ENCODE peak calls at places on chromosomes 7 and 10, in seven cellular contexts. O is SK-N-SH, J is H1, H is GM12878, W is K562, P is HepG2, T is GM12892. K is an unnamed sample.

GRCh38 chr7:121187222-121187621 is 141.6 kb upstream of the WNT16 start:
- DNase-seq in O (no peak), J (no peak), H (peak; percentile 36), W (no peak), P (no peak), T (no peak), K (no peak)

GRCh38 chr7:136138991-136139390 is 161.8 kb upstream of the MTPN start:
- DNase-seq in O (no peak), J (no peak), H (no peak), W (no peak), P (no peak), T (no peak), K (no peak)

GRCh38 chr10:111598433-111599059 is 521.7 kb downstream of the ADRA2A start:
- DNase-seq in O (peak; percentile 58), J (peak; percentile 68), H (peak; percentile 3), W (peak; percentile 26), P (peak; percentile 53), T (peak; percentile 1), K (peak; percentile 14)

GRCh38 chr7:104979167-104979841 is 34.7 kb upstream of the KMT2E start:
- DNase-seq in O (no peak), J (peak; percentile 54), H (no peak), W (no peak), P (no peak), T (no peak), K (no peak)

GRCh38 chr10:119865699-119866240 is 6.9 kb downstream of the MCMBP start:
- DNase-seq in O (no peak), J (no peak), H (no peak), W (no peak), P (no peak), T (no peak), K (no peak)

GRCh38 chr10:15046626-15047025 is 2.9 kb downstream of the OLAH start:
- DNase-seq in O (no peak), J (no peak), H (no peak), W (no peak), P (no peak), T (no peak), K (no peak)

GRCh38 chr10:77144664-77145063 is 492.9 kb downstream of the KCNMA1 start:
- DNase-seq in O (no peak), J (no peak), H (no peak), W (no peak), P (no peak), T (no peak), K (no peak)

GRCh38 chr10:18949391-18949790 is 99.2 kb upstream of the MALRD1 start:
- DNase-seq in O (no peak), J (no peak), H (no peak), W (no peak), P (no peak), T (no peak), K (no peak)

GRCh38 chr10:99628923-99629624 is 8.8 kb upstream of the SLC25A28 start:
- DNase-seq in O (no peak), J (no peak), H (no peak), W (no peak), P (no peak), T (no peak), K (no peak)

GRCh38 chr7:7237201-7237977 is 55.0 kb downstream of the C1GALT1 start:
- DNase-seq in O (no peak), J (no peak), H (no peak), W (no peak), P (no peak), T (no peak), K (no peak)

GRCh38 chr10:112461029-112461887 is 14.2 kb downstream of the VTI1A start:
- DNase-seq in O (no peak), J (no peak), H (no peak), W (peak; percentile 11), P (no peak), T (no peak), K (no peak)

GRCh38 chr7:45670227-45670626 is 96.1 kb downstream of the ADCY1 start:
- DNase-seq in O (no peak), J (peak; percentile 13), H (no peak), W (no peak), P (no peak), T (no peak), K (no peak)

GRCh38 chr10:107561136-107561650 is 396.7 kb upstream of the SORCS1 start:
- DNase-seq in O (no peak), J (no peak), H (no peak), W (no peak), P (no peak), T (no peak), K (no peak)

GRCh38 chr7:90180011-90180585 is 25.8 kb downstream of the STEAP1 start:
- DNase-seq in O (no peak), J (no peak), H (peak; percentile 37), W (no peak), P (peak; percentile 35), T (no peak), K (no peak)

DNA sequence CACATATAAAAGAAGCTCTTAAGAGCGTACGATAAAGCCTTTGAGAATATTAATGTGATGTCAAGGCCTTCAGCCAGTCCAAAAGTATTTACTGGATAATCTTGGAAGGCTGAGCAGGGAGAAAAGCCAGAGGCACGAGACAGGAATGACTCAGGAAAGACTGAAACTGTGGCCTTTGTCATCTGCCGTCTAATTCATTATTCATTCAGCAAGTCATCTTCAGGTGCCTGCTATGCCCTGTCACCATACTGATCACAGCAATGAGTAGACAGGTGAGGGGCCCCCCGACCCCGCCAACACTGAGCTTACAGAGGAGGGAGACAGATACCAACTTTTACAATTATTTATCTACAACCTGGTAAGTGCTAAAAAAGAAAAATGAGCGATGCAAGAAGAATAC is 78.9 kb downstream of the VOPP1 start:
- DNase-seq in O (no peak), J (no peak), H (no peak), W (no peak), P (no peak), T (no peak), K (no peak)
- TF ChIP-seq POLR2AphosphoS5 in O (no peak), J (no peak), H (no peak), W (no peak), P (no peak), T (no peak), K (no peak)

DNA sequence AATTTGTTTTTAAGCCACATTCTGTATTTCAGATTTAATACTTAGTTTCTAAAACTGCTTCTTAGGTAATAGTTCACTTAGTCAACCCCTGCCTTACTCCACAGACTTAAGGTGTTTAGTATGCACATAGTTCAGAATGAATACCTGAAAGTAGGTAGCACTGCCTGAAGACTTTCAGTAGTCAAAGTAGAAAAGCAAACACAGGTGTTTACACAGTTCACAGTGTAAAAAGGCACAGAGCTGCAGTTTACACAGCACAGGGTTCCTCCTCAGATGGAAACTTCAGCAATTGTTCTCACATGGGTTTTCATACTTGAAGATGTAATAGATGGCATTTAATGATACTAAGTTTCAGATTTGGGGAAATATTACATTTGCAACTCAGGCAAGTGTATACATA is 3.1 kb upstream of the PKD1L1 start:
- DNase-seq in O (no peak), J (no peak), H (no peak), W (no peak), P (peak; percentile 37), T (no peak), K (no peak)
- TF ChIP-seq TAF1 in O (no peak), J (no peak), H (no peak), W (no peak), P (no peak), T (no peak), K (no peak)

DNA sequence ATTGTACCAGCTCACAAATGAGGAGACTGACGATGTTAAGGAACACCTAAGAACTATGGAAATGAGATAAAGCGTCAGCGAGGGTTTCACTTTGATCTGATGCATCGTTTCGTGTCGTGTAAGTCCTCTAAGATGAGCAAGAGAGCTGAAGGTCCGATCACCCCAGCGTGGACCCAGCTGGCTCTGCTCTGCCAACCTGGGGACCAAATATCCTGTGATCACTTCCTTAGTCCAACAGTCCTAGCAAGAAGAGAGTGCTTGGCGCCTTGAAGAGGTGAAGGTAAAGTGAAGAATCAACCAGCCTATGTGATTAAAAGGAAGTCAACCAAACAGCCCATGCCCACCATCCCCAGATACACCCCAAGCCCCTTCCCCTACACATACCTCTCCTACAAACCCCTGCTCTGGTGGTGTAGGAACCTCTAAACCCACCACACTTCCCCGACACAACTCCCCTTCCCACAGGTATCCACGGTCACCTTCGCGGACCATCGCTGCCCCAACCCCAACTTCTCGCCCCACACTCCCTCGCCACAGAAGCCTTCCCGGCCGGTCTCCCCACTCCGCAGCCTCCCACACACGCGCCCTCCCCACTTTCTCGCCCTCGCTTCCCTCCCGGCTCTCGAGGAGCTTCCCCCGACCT is 722 bp downstream of the UPF2 start:
- DNase-seq in O (no peak), J (no peak), H (no peak), W (peak; percentile 63), P (peak; percentile 33), T (no peak), K (no peak)
- TF ChIP-seq POLR2AphosphoS5 in O (no peak), J (no peak), H (peak; percentile 94), W (no peak), P (no peak), T (peak; percentile 82), K (peak; percentile 82)

DNA sequence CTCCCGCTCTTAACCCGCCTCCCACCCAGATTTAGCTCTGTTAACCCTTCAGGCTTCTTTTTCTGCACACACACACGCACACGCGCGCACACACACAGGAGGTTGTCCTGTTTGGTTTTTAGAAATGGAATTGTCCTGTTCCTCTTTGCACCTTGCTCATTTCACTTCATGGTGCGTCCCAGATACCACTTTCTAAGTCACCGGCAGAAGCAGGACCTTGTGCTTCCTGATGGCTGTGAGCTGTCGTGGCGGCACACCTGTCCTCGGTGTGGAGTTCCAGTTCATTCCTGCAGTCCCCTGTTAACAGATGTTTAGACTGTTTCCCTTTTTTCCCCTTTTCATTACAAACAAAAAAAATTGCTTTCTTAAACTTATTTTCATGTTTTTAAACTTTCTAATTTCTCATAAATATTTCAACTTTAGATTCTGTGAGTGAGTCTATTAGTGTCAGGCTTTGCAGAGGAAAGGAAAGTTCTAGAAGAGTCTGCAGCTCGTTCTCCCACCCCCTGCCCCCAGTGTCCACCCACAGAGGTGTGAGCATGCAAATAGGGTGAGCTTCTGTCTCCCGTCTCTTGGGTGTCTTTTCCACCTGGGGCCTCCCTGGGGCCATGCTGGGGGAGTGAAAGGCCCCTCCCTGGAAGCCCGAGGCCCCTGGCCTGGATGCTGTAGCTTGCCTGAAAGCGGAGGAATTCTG is 85.5 kb downstream of the LHPP start:
- DNase-seq in O (no peak), J (no peak), H (no peak), W (no peak), P (no peak), T (no peak), K (no peak)
- TF ChIP-seq TAF1 in O (no peak), J (no peak), H (no peak), W (no peak), P (no peak), T (no peak), K (no peak)